ENCODE peak calls at places on chromosomes 6 and 20, in nine cellular contexts. W is smooth muscle cell of the brain vasculature; R is stimulated activated CD4-positive, alpha-beta T cell treated with anti-CD3 and anti-CD28 coated beads, Interleukin-4, amount 100 ng/mL, for 1 hour; Q is OCI-LY7; U is NCI-H2081; G is activated T-cell treated with anti-CD3 and anti-CD28 coated beads, Interleukin-2, amount 50 U/mL, for 4 hours; Z is cardiac fibroblast; H is iris pigment epithelial cell; L is HepG2. K is an unnamed sample.

GRCh38 chr6:166567813-166568212 is 18.7 kb downstream of the RAMACL start:
- DNase-seq in L (no peak), Z (no peak), Q (no peak), G (no peak), U (no peak), W (no peak), H (no peak), R (no peak), K (no peak)

GRCh38 chr6:129476248-129476564 is 233.8 kb downstream of the ARHGAP18 start:
- DNase-seq in U (no peak), Z (no peak), L (no peak), G (no peak), Q (no peak), H (no peak), R (no peak), W (no peak), K (no peak)

GRCh38 chr6:111985202-111985731 is 68.6 kb upstream of the CCN6 start:
- DNase-seq in Q (no peak), R (peak), Z (peak), U (no peak), G (peak), W (no peak), L (no peak), H (peak), K (no peak)

GRCh38 chr20:31872406-31872805 is 2.0 kb downstream of the TTLL9 start:
- DNase-seq in Q (no peak), Z (no peak), W (no peak), R (no peak), H (no peak), L (no peak), U (no peak), G (no peak), K (no peak)

GRCh38 chr20:33654680-33655161 is 7.4 kb upstream of the C20orf144 start:
- DNase-seq in U (no peak), W (no peak), G (no peak), L (no peak), Z (no peak), H (no peak), R (no peak), Q (no peak), K (no peak)

GRCh38 chr20:63895886-63896135 is 885 bp downstream of the DNAJC5 start:
- DNase-seq in H (peak), L (no peak), Q (peak), U (no peak), R (no peak), Z (peak), G (no peak), W (no peak), K (no peak)

GRCh38 chr6:125974214-125974866 is 12.0 kb upstream of the TRMT11 start:
- DNase-seq in H (peak), Q (peak), R (no peak), W (no peak), G (no peak), U (peak), L (peak), Z (peak), K (peak)

GRCh38 chr6:43317968-43318367 is 9.3 kb upstream of the CRIP3 start:
- DNase-seq in G (no peak), L (no peak), H (no peak), Z (no peak), R (no peak), U (no peak), Q (no peak), W (no peak), K (no peak)

GRCh38 chr6:167799033-167799933 is 27.4 kb upstream of the AFDN start:
- DNase-seq in Z (peak), G (no peak), U (peak), R (no peak), Q (no peak), H (no peak), W (no peak), L (no peak), K (no peak)

GRCh38 chr6:29986199-29986598 is 43.9 kb downstream of the HLA-A start:
- DNase-seq in W (no peak), U (no peak), G (no peak), H (no peak), L (no peak), Q (no peak), Z (no peak), R (no peak), K (no peak)

GRCh38 chr20:4064118-4064962 is 49.0 kb upstream of the RNF24 start:
- DNase-seq in R (no peak), L (no peak), Z (peak), H (peak), W (peak), G (no peak), U (peak), Q (no peak), K (no peak)

GRCh38 chr6:1624071-1624847 is 14.5 kb downstream of the FOXC1 start:
- DNase-seq in U (no peak), H (peak), W (no peak), Q (no peak), L (no peak), Z (no peak), G (no peak), R (no peak), K (peak)

GRCh38 chr6:134706153-134706552 is 243.7 kb downstream of the ALDH8A1 start:
- DNase-seq in Q (no peak), H (no peak), W (no peak), U (no peak), R (no peak), L (no peak), Z (no peak), G (no peak), K (no peak)

GRCh38 chr6:6685249-6685667 is 96.7 kb downstream of the LY86 start:
- DNase-seq in H (no peak), L (peak), Z (no peak), U (no peak), G (no peak), W (no peak), R (no peak), Q (no peak), K (peak)

GRCh38 chr20:63318391-63319163 is 25.6 kb downstream of the COL20A1 start:
- DNase-seq in W (no peak), R (no peak), Z (no peak), H (no peak), G (no peak), L (no peak), Q (no peak), U (no peak), K (no peak)

K was measured in GM12865.